ENCODE peak calls at places on chromosomes 16 and 17, in ten cellular contexts. F is right lobe of liver, Y is spleen, U is adrenal gland, M is A549, R is transverse colon, C is NB4, S is ovary, G is HCT116, V is prostate gland. W is an unnamed sample.

GRCh38 chr17:75459590-75460267 is 3.3 kb downstream of the TMEM94 start:
- DNase-seq in F (no peak), S (no peak), G (no peak), C (peak), U (peak), R (peak), V (no peak), Y (no peak), M (no peak), W (peak)

GRCh38 chr17:78838574-78839005 is 2.0 kb downstream of the USP36 start:
- DNase-seq in S (no peak), R (peak), F (peak), G (no peak), Y (peak), M (no peak), C (no peak), V (peak), U (no peak), W (no peak)

GRCh38 chr17:63961355-63962207 is 11.1 kb downstream of the SCN4A start:
- DNase-seq in Y (no peak), G (peak), S (peak), V (no peak), F (peak), C (peak), M (peak), U (peak), R (peak), W (peak)

GRCh38 chr17:1000597-1001490 is 3.9 kb downstream of the TIMM22 start:
- DNase-seq in S (no peak), U (no peak), M (no peak), F (no peak), G (no peak), Y (no peak), V (no peak), R (no peak), C (no peak), W (no peak)

GRCh38 chr16:65704866-65705265 is 583.0 kb upstream of the CDH11 start:
- DNase-seq in R (no peak), S (no peak), U (no peak), C (peak), F (no peak), G (no peak), V (no peak), Y (no peak), M (no peak), W (no peak)

GRCh38 chr16:50297301-50298074 is 31.1 kb downstream of the ADCY7 start:
- DNase-seq in G (no peak), Y (peak), U (peak), F (peak), R (peak), M (no peak), V (no peak), C (no peak), S (peak), W (no peak)

GRCh38 chr16:89658221-89658879 is 714 bp downstream of the SPATA33 start:
- DNase-seq in R (no peak), Y (peak), V (no peak), C (peak), G (no peak), U (no peak), M (no peak), F (no peak), S (no peak), W (peak)

GRCh38 chr16:56710181-56710737 is 19.7 kb upstream of the NUP93 start:
- DNase-seq in S (no peak), U (no peak), G (no peak), C (peak), M (no peak), V (no peak), Y (no peak), R (no peak), F (no peak), W (no peak)

GRCh38 chr17:73985466-73986015 is 217.9 kb upstream of the RPL38 start:
- DNase-seq in C (no peak), G (no peak), R (no peak), F (no peak), M (no peak), S (no peak), U (no peak), V (no peak), Y (peak), W (no peak)

GRCh38 chr16:50469744-50470301 is 78.4 kb upstream of the NKD1 start:
- DNase-seq in F (no peak), C (no peak), Y (no peak), U (no peak), M (no peak), G (no peak), R (no peak), S (no peak), V (no peak), W (no peak)

GRCh38 chr16:9610727-9611126 is 519.3 kb downstream of the HAPSTR1 start:
- DNase-seq in S (no peak), C (no peak), Y (no peak), U (no peak), F (no peak), G (no peak), V (no peak), M (no peak), R (no peak), W (no peak)

GRCh38 chr16:84308120-84308519 is 13.4 kb downstream of the WFDC1 start:
- DNase-seq in F (no peak), C (peak), G (peak), S (peak), R (peak), M (peak), Y (peak), U (no peak), V (no peak), W (no peak)

GRCh38 chr16:85897384-85897783 is 1.6 kb upstream of the IRF8 start:
- DNase-seq in G (no peak), R (no peak), Y (no peak), U (no peak), C (peak), V (no peak), F (no peak), M (no peak), S (no peak), W (no peak)

GRCh38 chr17:49035470-49036269 is 38.5 kb downstream of the IGF2BP1 start:
- DNase-seq in U (peak), Y (no peak), V (no peak), G (peak), S (peak), R (peak), M (peak), C (peak), F (peak), W (peak)

GRCh38 chr16:87152221-87152755 is 164.9 kb downstream of the C16orf95 start:
- DNase-seq in G (no peak), Y (no peak), M (no peak), R (no peak), S (no peak), C (no peak), F (no peak), U (no peak), V (no peak), W (no peak)

GRCh38 chr16:4184038-4184702 is 57.7 kb downstream of the SRL start:
- DNase-seq in U (no peak), F (peak), R (no peak), G (no peak), Y (peak), M (no peak), V (no peak), C (no peak), S (no peak), W (no peak)

GRCh38 chr16:77344306-77344705 is 90.5 kb downstream of the ADAMTS18 start:
- DNase-seq in C (no peak), F (no peak), M (no peak), U (no peak), V (no peak), S (no peak), G (no peak), R (no peak), Y (no peak), W (no peak)

GRCh38 chr17:8223356-8224063 is 13.1 kb upstream of the AURKB start:
- DNase-seq in S (peak), G (no peak), C (peak), R (peak), F (peak), Y (peak), M (peak), U (peak), V (peak), W (peak)

GRCh38 chr16:50591800-50592771 is 43.9 kb downstream of the NKD1 start:
- DNase-seq in C (no peak), Y (peak), V (peak), R (peak), F (peak), G (no peak), S (peak), U (peak), M (no peak), W (peak)

GRCh38 chr16:80120899-80121521 is 419.8 kb upstream of the DYNLRB2 start:
- DNase-seq in S (no peak), Y (no peak), U (no peak), F (no peak), V (peak), M (no peak), G (no peak), R (no peak), C (no peak), W (no peak)

GRCh38 chr17:44400226-44400847 is 10.9 kb upstream of the ITGA2B start:
- DNase-seq in V (no peak), G (peak), S (no peak), F (no peak), U (no peak), M (peak), Y (no peak), C (peak), R (no peak), W (no peak)

GRCh38 chr17:61967729-61968128 is 39.9 kb upstream of the INTS2 start:
- DNase-seq in U (no peak), Y (no peak), V (no peak), C (no peak), G (no peak), R (no peak), S (no peak), M (no peak), F (no peak), W (no peak)

GRCh38 chr16:67514382-67514828 is 14.2 kb upstream of the RIPOR1 start:
- DNase-seq in R (peak), F (peak), V (peak), Y (peak), G (peak), C (peak), U (peak), S (peak), M (peak), W (no peak)

GRCh38 chr17:67613961-67614360 is 103.8 kb upstream of the NOL11 start:
- DNase-seq in G (no peak), R (no peak), Y (no peak), S (no peak), C (no peak), V (no peak), U (no peak), F (no peak), M (no peak), W (no peak)

GRCh38 chr16:1183235-1183907 is 30.5 kb downstream of the CACNA1H start:
- DNase-seq in R (peak), M (peak), F (no peak), G (no peak), S (peak), Y (no peak), C (no peak), V (no peak), U (peak), W (no peak)

GRCh38 chr16:64196444-64196843 is 925.4 kb downstream of the CDH11 start:
- DNase-seq in R (no peak), M (no peak), F (no peak), S (no peak), V (no peak), C (no peak), Y (no peak), U (no peak), G (no peak), W (no peak)

GRCh38 chr16:67481561-67482259 is 753 bp upstream of the ATP6V0D1 start:
- DNase-seq in G (no peak), Y (peak), V (no peak), R (peak), C (peak), M (no peak), U (peak), F (peak), S (peak), W (no peak)

GRCh38 chr16:12288537-12289174 is 312.1 kb downstream of the SNX29 start:
- DNase-seq in C (no peak), U (no peak), S (no peak), G (no peak), R (no peak), Y (no peak), F (no peak), M (no peak), V (no peak), W (no peak)

GRCh38 chr17:81567191-81567590 is 15.0 kb upstream of the FAAP100 start:
- DNase-seq in Y (no peak), G (no peak), C (no peak), U (no peak), R (no peak), M (no peak), S (no peak), V (no peak), F (no peak), W (no peak)
- H3K4me3 ChIP-seq in Y (no peak), G (peak), C (no peak), U (no peak), R (peak), M (peak), S (no peak), V (peak), F (no peak), W (no peak)

DNA sequence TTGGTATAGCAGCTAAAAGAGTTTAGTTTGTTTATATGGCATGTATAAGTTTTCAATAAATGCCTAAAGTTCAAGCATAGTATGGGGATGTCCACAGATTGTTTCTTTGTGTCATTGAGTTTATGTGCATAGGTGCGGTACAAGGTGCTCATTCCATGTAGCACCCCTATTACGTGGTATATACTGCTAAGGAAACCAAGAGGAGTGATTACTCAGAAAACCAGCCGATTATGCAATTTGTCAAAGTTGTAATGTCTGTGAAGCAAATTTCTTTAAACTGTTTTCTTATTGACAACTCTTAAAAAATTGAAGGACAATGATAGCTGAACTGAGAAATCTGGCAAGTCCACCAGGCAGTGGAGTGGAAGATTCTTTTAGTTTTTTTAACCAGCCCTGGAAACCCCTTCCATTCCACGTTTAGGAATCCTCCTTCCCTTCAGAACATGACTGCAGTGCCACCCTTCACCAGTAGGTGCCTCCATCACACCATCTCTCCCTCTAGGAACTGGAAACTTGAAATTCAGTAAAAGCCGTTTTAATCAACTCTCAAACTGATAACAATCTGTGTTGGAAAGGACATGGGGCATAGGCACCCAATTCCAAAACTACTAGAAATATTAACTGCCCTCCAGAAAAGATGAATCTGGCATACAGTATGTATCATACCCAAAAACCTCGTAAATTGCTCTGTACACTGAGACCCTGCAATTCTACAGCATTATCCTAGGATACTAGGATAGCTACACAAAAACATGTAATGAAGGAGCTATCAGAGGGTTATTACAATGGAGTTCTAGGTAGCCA is 43.5 kb downstream of the REXO5 start:
- DNase-seq in V (peak), C (peak), S (peak), R (peak), F (peak), G (peak), Y (no peak), U (peak), M (peak), W (peak)
- TF ChIP-seq POLR2A in V (no peak), C (no peak), S (no peak), R (no peak), F (no peak), G (no peak), Y (no peak), U (no peak), M (no peak), W (no peak)

GRCh38 chr16:23874613-23875294 is 39.0 kb downstream of the PRKCB start:
- DNase-seq in S (no peak), V (no peak), U (no peak), C (no peak), G (no peak), F (no peak), Y (no peak), M (no peak), R (no peak), W (no peak)

GRCh38 chr16:23879735-23880373 is 44.1 kb downstream of the PRKCB start:
- DNase-seq in S (no peak), Y (no peak), F (no peak), C (no peak), M (no peak), R (no peak), U (no peak), G (no peak), V (no peak), W (no peak)

GRCh38 chr16:23876256-23876896 is 40.6 kb downstream of the PRKCB start:
- DNase-seq in U (no peak), Y (no peak), V (no peak), G (no peak), F (no peak), R (no peak), S (no peak), M (no peak), C (no peak), W (no peak)

GRCh38 chr16:23871924-23872323 is 36.1 kb downstream of the PRKCB start:
- DNase-seq in M (no peak), C (no peak), F (no peak), V (no peak), Y (no peak), R (no peak), S (no peak), U (no peak), G (no peak), W (peak)

DNA sequence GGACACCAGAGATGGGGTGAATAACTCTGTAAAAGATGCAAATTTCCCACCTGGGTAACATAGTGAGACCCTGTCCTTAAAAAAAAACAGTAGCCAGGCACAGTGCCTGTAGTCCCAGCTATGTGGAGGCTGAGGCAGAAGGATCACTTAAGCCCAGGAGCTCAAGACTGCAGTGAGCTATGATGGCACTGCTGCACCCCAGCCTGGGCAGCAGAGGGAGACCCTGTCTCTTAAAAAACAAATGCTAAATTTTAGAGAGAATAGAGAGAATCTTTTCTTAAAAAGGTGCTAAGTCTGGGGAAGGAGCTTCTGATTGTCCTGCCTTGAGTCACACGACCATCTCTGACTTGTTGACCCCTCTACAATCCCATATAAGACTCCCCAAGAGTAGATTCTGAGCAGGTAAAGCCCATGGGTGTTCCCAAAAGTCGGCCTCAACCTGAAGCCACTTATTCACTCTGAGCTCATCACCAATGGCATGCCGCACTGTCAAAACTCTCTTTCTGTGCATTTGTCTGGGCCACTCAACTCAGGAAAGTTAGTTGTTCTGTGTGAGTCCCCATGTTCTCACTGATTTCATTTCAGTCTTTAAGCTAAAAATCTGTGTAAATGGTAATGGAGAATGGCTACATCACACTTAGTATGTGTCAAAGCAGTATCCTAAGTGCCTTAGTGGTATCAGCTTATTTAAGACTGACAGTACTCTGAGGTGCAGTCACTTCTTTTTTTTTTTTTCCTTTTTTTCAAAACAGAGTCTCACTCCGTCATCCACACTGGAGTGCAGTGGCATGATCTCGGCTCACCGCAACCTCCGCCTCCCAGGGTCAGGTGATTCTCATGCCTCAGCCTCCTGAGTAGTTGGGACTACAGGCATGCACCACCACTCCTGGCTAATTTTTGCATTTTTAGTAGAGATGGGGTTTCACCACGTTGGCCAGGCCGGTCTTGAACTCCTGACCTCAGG is 41.6 kb downstream of the PRKCB start:
- DNase-seq in C (peak), R (no peak), Y (no peak), U (no peak), M (no peak), V (no peak), S (no peak), G (no peak), F (no peak), W (no peak)
- TF ChIP-seq CTCF in C (peak), R (no peak), Y (no peak), U (no peak), M (no peak), V (no peak), S (no peak), G (no peak), F (peak), W (no peak)

GRCh38 chr16:46632778-46633733 is 11.9 kb upstream of the SHCBP1 start:
- DNase-seq in M (no peak), U (no peak), Y (no peak), S (no peak), V (no peak), F (no peak), R (no peak), C (no peak), G (no peak), W (no peak)
- H3K4me3 ChIP-seq in M (no peak), U (no peak), Y (no peak), S (no peak), V (no peak), F (no peak), R (no peak), C (no peak), G (no peak), W (no peak)

DNA sequence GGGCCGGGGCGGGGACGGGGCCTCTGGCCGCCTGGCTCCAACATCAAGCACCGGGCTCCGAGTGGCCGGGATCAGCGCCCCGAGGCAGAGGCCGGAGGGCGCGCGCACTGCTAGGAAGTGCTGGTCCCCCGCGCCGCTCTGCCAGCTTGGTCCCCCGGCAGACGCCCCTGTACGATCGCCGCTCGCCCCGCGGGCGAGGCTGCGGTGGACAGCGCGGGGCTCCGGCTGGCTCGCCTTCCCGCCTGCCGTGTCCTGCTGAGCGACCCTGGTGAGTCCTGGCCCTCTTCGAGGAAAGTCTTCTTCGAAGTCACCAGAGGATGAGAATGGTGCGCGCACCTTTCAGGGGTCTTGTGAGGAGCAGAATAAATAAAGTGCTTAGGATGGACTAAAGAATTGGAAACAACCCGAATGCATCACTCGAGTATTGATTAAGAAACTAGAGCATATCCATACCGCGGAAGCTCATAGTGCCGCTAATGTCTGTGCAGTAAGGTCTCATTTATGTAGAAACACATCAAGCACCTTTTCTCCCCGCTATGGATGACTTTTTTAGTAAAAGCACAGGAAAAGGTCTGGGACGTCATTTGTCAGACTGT is 389 bp downstream of the ZNF213 start:
- DNase-seq in S (no peak), M (no peak), V (no peak), C (no peak), Y (no peak), G (no peak), U (no peak), F (no peak), R (no peak), W (no peak)
- TF ChIP-seq POLR2A in S (no peak), M (peak), V (no peak), C (no peak), Y (no peak), G (no peak), U (peak), F (no peak), R (no peak), W (no peak)

DNA sequence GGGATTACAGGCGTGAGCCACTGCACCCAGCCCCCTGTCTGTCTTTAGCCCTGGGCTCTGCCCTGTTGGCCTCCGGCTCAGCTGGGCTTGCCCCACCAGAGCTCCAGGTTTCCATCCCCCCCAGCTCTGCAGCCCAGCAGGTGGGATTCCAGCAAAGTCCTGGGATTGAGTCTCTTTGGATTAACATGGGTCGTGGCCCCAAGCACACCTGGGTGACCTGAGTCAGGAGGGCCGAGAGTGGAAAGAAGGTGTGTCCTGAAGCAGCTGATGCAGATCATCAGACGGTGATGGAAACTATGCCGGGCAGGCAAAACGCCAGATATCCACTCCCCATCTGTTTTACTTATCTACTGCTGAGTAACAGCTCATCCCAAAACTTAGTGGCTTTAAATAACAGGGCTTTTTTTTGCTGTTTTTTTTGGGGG is 72.5 kb downstream of the KNOP1 start:
- DNase-seq in F (no peak), S (peak), M (no peak), U (no peak), G (no peak), R (peak), Y (no peak), C (no peak), V (no peak), W (no peak)
- TF ChIP-seq CTCF in F (no peak), S (no peak), M (no peak), U (no peak), G (no peak), R (no peak), Y (no peak), C (no peak), V (no peak), W (no peak)

GRCh38 chr16:69386596-69386995 is 789 bp upstream of the TERF2 start:
- DNase-seq in C (no peak), Y (no peak), U (no peak), V (no peak), M (no peak), S (no peak), G (no peak), F (no peak), R (no peak), W (no peak)
- H3K4me3 ChIP-seq in C (peak), Y (no peak), U (no peak), V (no peak), M (peak), S (no peak), G (peak), F (no peak), R (no peak), W (no peak)

W was measured in upper lobe of left lung.